ENCODE peak calls at places on chromosomes 6 and 20, in five cellular contexts. P is mesendoderm, S is K562, T is endothelial cell of umbilical vein, Q is A549. W is an unnamed sample.

GRCh38 chr6:120489941-120490340 is 844.3 kb downstream of the TBC1D32 start:
- DNase-seq in P (peak), Q (no peak), S (no peak), T (no peak), W (no peak)

GRCh38 chr6:148885154-148885870 is 138.5 kb downstream of the UST start:
- DNase-seq in S (no peak), P (no peak), T (peak), Q (no peak), W (no peak)

GRCh38 chr6:53999088-53999755 is 112.0 kb upstream of the MLIP start:
- DNase-seq in T (no peak), Q (no peak), P (no peak), S (no peak), W (no peak)

GRCh38 chr6:107491791-107492674 is 2.1 kb downstream of the SOBP start:
- DNase-seq in P (no peak), S (no peak), T (no peak), Q (no peak), W (no peak)

GRCh38 chr20:55472704-55473103 is 532.6 kb downstream of the CBLN4 start:
- DNase-seq in P (peak), Q (no peak), T (no peak), S (no peak), W (no peak)

GRCh38 chr6:108589244-108589730 is 28.6 kb downstream of the FOXO3 start:
- DNase-seq in P (peak), T (peak), S (peak), Q (peak), W (peak)

GRCh38 chr6:84361372-84362179 is 134.1 kb upstream of the CEP162 start:
- DNase-seq in Q (no peak), P (no peak), S (no peak), T (peak), W (no peak)

GRCh38 chr20:15396026-15396425 is 1058.6 kb upstream of the FLRT3 start:
- DNase-seq in S (no peak), T (no peak), P (no peak), Q (no peak), W (no peak)

GRCh38 chr6:149471801-149472200 is 13.0 kb downstream of the ZC3H12D start:
- DNase-seq in T (no peak), S (no peak), P (no peak), Q (no peak), W (no peak)

GRCh38 chr6:143513410-143513809 is 1.9 kb upstream of the FUCA2 start:
- DNase-seq in S (peak), P (peak), Q (no peak), T (no peak), W (peak)

GRCh38 chr20:48921168-48921882 is at the start of gene ARFGEF2:
- DNase-seq in Q (peak), P (peak), S (peak), T (peak), W (peak)

GRCh38 chr6:47741807-47742206 is 40.0 kb upstream of the OPN5 start:
- DNase-seq in T (peak), S (no peak), P (no peak), Q (peak), W (no peak)

GRCh38 chr6:123616942-123617341 is 19.8 kb downstream of the TRDN start:
- DNase-seq in P (no peak), S (no peak), Q (no peak), T (no peak), W (no peak)

GRCh38 chr6:34242252-34243130 is 5.8 kb downstream of the HMGA1 start:
- DNase-seq in T (no peak), Q (no peak), P (no peak), S (peak), W (no peak)

GRCh38 chr20:31990958-31991705 is 19.1 kb upstream of the CCM2L start:
- DNase-seq in S (no peak), P (no peak), Q (no peak), T (no peak), W (no peak)

GRCh38 chr20:33772439-33772838 is 38.7 kb upstream of the CHMP4B start:
- DNase-seq in S (no peak), Q (no peak), P (no peak), T (no peak), W (no peak)

GRCh38 chr20:51800132-51800721 is 2.1 kb downstream of the SALL4 start:
- DNase-seq in Q (peak), P (peak), S (peak), T (peak), W (peak)

GRCh38 chr6:108831104-108831503 is 17.1 kb upstream of the ARMC2 start:
- DNase-seq in P (no peak), Q (no peak), T (no peak), S (no peak), W (no peak)

GRCh38 chr6:136136274-136136673 is 113.8 kb downstream of the MTFR2 start:
- DNase-seq in Q (no peak), S (no peak), T (no peak), P (no peak), W (no peak)
- H3K27ac ChIP-seq in Q (no peak), S (no peak), T (no peak), P (no peak), W (no peak)

DNA sequence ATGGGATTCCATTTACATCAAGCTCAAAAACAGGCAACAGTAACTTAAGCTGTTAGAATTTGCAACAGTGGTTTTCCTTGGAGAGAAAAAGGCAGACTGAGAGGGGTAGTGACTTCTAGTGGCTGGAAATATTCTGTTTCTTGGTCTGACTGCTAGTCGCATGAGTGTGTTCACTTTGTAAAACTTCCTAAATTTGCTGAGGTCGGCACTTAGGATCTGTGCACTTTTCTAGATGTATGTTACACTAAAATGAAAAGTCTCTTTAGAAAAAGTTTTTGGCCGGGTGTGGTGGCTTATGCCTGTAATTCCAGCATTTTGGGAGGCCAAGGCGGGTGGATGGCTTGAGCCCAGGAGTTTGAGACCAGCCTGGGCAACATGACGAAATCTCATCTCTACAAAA is 18.7 kb downstream of the OVOL2 start:
- DNase-seq in S (no peak), P (no peak), Q (no peak), T (no peak), W (no peak)
- H3K4me2 ChIP-seq in S (no peak), P (no peak), Q (no peak), T (no peak), W (no peak)

DNA sequence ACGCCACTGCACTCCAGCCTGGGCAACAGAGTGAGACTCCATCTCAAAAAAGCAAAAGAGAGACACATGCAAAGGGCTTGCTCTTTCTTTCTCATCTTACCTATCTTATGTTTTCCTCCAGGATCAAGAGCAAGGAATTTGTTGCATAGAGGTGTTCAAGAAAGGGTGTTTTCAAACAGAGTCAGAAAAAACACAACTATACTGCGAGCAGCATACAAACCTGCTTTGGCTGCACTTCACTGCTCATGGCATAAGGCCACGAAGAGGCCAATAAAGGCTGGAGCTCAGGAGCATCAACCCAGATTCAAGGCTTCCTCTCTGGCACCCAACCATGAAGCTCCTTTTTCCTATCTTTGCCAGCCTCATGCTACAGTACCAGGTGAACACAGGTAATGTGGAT is at the start of gene DEFB129:
- DNase-seq in S (no peak), P (no peak), T (no peak), Q (no peak), W (no peak)
- H3K27ac ChIP-seq in S (no peak), P (no peak), T (no peak), Q (no peak), W (no peak)

GRCh38 chr20:63228786-63229185 is 6.9 kb upstream of the BIRC7 start:
- DNase-seq in Q (no peak), S (peak), T (no peak), P (peak), W (peak)
- H3K4me2 ChIP-seq in Q (no peak), S (no peak), T (no peak), P (no peak), W (peak)